ENCODE peak calls at places on chromosomes 5 and 9, in four cellular contexts. One of them, this sample, is unnamed.

GRCh38 chr5:98940586-98940985 is 11.8 kb upstream of the CHD1 start:
- DNase-seq in PC-9: no peak
- DNase-seq in MM.1S: no peak
- DNase-seq in GM23338: peak; percentile 12
- DNase-seq in this sample: peak; percentile 65

GRCh38 chr5:180975338-180975737 is 13.3 kb upstream of the BTNL3 start:
- DNase-seq in MM.1S: no peak
- DNase-seq in PC-9: no peak
- DNase-seq in GM23338: no peak
- DNase-seq in this sample: no peak

GRCh38 chr5:115511632-115512031 is 32.9 kb downstream of the FEM1C start:
- DNase-seq in GM23338: no peak
- DNase-seq in MM.1S: no peak
- DNase-seq in PC-9: no peak
- DNase-seq in this sample: no peak

GRCh38 chr5:176542135-176542595 is 5.0 kb upstream of the RNF44 start:
- DNase-seq in MM.1S: peak; percentile 29
- DNase-seq in PC-9: no peak
- DNase-seq in GM23338: no peak
- DNase-seq in this sample: no peak

GRCh38 chr9:87557996-87558395 is 60.3 kb downstream of the DAPK1 start:
- DNase-seq in PC-9: no peak
- DNase-seq in MM.1S: peak; percentile 21
- DNase-seq in GM23338: no peak
- DNase-seq in this sample: no peak

GRCh38 chr5:33362915-33363314 is 77.8 kb upstream of the TARS1 start:
- DNase-seq in GM23338: peak; percentile 10
- DNase-seq in PC-9: no peak
- DNase-seq in MM.1S: no peak
- DNase-seq in this sample: no peak

GRCh38 chr5:9869616-9870288 is 239.6 kb upstream of the TAS2R1 start:
- DNase-seq in PC-9: peak; percentile 39
- DNase-seq in GM23338: no peak
- DNase-seq in MM.1S: no peak
- DNase-seq in this sample: peak; percentile 87

GRCh38 chr5:42912184-42912766 is 100.6 kb upstream of the SELENOP start:
- DNase-seq in GM23338: peak; percentile 16
- DNase-seq in MM.1S: peak; percentile 60
- DNase-seq in PC-9: peak; percentile 69
- DNase-seq in this sample: peak; percentile 67

GRCh38 chr9:19464764-19465570 is 56.2 kb downstream of the ACER2 start:
- DNase-seq in MM.1S: peak; percentile 74
- DNase-seq in GM23338: peak; percentile 93
- DNase-seq in PC-9: peak; percentile 47
- DNase-seq in this sample: peak; percentile 92

GRCh38 chr5:106331415-106331814 is 1339.3 kb downstream of the EFNA5 start:
- DNase-seq in PC-9: no peak
- DNase-seq in MM.1S: no peak
- DNase-seq in GM23338: no peak
- DNase-seq in this sample: peak; percentile 69

GRCh38 chr5:135886136-135886535 is 9.5 kb downstream of the IL9 start:
- DNase-seq in PC-9: no peak
- DNase-seq in MM.1S: no peak
- DNase-seq in GM23338: peak; percentile 11
- DNase-seq in this sample: no peak

GRCh38 chr9:69391946-69392345 is 66.9 kb downstream of the ENTREP1 start:
- DNase-seq in GM23338: no peak
- DNase-seq in MM.1S: no peak
- DNase-seq in PC-9: no peak
- DNase-seq in this sample: no peak

GRCh38 chr9:9729082-9729481 is 883.7 kb downstream of the PTPRD start:
- DNase-seq in PC-9: no peak
- DNase-seq in MM.1S: peak; percentile 71
- DNase-seq in GM23338: peak; percentile 4
- DNase-seq in this sample: no peak

GRCh38 chr9:106859957-106860715 is 2.8 kb upstream of the ZNF462 start:
- DNase-seq in GM23338: peak; percentile 90
- DNase-seq in PC-9: no peak
- DNase-seq in MM.1S: no peak
- DNase-seq in this sample: no peak

GRCh38 chr5:180142824-180143610 is 66.0 kb downstream of the RASGEF1C start:
- DNase-seq in GM23338: no peak
- DNase-seq in MM.1S: no peak
- DNase-seq in PC-9: no peak
- DNase-seq in this sample: no peak

DNA sequence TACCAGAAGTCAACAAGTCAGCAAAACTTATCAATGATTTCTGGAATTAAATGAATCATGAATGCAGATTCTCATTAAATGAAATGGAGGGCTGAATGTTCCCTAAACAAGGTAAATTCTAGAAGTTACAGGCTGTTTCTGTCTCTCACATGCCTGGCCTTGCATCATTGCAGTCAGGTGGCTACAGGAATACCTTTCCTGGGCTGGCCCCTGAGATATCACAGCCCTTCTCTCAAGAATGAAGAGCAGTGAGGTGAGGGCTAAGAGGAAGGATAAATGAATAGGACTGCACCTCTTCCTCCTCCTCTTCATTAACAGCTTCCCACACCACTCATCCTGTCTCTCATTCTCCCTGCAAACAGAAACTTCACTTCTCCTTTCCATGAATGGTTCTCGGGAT is 22.5 kb downstream of the ARHGEF28 start:
- DNase-seq in GM23338: no peak
- DNase-seq in PC-9: no peak
- DNase-seq in MM.1S: no peak
- DNase-seq in this sample: no peak
- H3K9me2 ChIP-seq in GM23338: no peaks in the 10 kb centered on the region
- H3K9me2 ChIP-seq in PC-9: no peaks in the 10 kb centered on the region
- H3K9me2 ChIP-seq in MM.1S: no peaks in the 10 kb centered on the region
- H3K9me2 ChIP-seq in this sample: no peaks in the 10 kb centered on the region

DNA sequence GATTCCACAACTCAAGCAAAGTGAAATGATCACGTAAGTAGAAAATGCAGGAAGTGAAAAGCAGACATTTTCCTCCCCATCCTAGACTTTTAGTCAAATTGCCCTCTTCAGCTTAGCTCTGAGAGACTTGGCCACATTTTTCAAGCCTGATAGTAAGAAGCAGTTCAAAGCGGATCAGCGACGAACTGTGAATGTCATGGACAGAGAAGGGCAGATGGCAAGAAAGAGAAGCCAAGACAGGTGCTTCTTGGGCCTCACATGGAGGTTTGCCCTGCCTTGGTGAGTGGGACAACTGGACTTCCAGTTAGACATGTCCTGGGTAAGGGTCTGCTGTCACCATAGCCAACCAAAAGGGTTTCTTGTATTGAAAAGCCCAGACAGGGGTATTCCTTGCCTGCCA is 291.5 kb downstream of the MED10 start:
- DNase-seq in GM23338: no peak
- DNase-seq in PC-9: no peak
- DNase-seq in MM.1S: no peak
- DNase-seq in this sample: no peak
- H3F3A ChIP-seq in GM23338: no peaks in the 10 kb centered on the region
- H3F3A ChIP-seq in PC-9: peaks cover 5% of the 10 kb centered on the region
- H3F3A ChIP-seq in MM.1S: no peaks in the 10 kb centered on the region
- H3F3A ChIP-seq in this sample: no peaks in the 10 kb centered on the region

GRCh38 chr9:129323376-129323998 is 145.4 kb upstream of the IER5L start:
- DNase-seq in GM23338: no peak
- DNase-seq in PC-9: no peak
- DNase-seq in MM.1S: no peak
- DNase-seq in this sample: peak; percentile 51
- H3K4me2 ChIP-seq in GM23338: no peak overlapping the region
- H3K4me2 ChIP-seq in PC-9: no peak overlapping the region
- H3K4me2 ChIP-seq in MM.1S: no peak overlapping the region
- H3K4me2 ChIP-seq in this sample: no peak overlapping the region

GRCh38 chr5:154901276-154901675 is 36.7 kb downstream of the GEMIN5 start:
- DNase-seq in GM23338: no peak
- DNase-seq in MM.1S: no peak
- DNase-seq in PC-9: no peak
- DNase-seq in this sample: no peak
- H3K9me2 ChIP-seq in GM23338: no peaks in the 10 kb centered on the region
- H3K9me2 ChIP-seq in MM.1S: no peaks in the 10 kb centered on the region
- H3K9me2 ChIP-seq in PC-9: no peaks in the 10 kb centered on the region
- H3K9me2 ChIP-seq in this sample: no peaks in the 10 kb centered on the region

GRCh38 chr5:80237243-80237642 is 18.6 kb downstream of the SERINC5 start:
- DNase-seq in GM23338: no peak
- DNase-seq in PC-9: no peak
- DNase-seq in MM.1S: no peak
- DNase-seq in this sample: no peak

GRCh38 chr5:80238778-80239679 is 16.8 kb downstream of the SERINC5 start:
- DNase-seq in PC-9: no peak
- DNase-seq in MM.1S: no peak
- DNase-seq in GM23338: no peak
- DNase-seq in this sample: peak; percentile 68

GRCh38 chr5:80238078-80238477 is 17.8 kb downstream of the SERINC5 start:
- DNase-seq in PC-9: no peak
- DNase-seq in MM.1S: no peak
- DNase-seq in GM23338: no peak
- DNase-seq in this sample: no peak

GRCh38 chr5:80240368-80240986 is 15.4 kb downstream of the SERINC5 start:
- DNase-seq in GM23338: no peak
- DNase-seq in PC-9: no peak
- DNase-seq in MM.1S: no peak
- DNase-seq in this sample: no peak

DNA sequence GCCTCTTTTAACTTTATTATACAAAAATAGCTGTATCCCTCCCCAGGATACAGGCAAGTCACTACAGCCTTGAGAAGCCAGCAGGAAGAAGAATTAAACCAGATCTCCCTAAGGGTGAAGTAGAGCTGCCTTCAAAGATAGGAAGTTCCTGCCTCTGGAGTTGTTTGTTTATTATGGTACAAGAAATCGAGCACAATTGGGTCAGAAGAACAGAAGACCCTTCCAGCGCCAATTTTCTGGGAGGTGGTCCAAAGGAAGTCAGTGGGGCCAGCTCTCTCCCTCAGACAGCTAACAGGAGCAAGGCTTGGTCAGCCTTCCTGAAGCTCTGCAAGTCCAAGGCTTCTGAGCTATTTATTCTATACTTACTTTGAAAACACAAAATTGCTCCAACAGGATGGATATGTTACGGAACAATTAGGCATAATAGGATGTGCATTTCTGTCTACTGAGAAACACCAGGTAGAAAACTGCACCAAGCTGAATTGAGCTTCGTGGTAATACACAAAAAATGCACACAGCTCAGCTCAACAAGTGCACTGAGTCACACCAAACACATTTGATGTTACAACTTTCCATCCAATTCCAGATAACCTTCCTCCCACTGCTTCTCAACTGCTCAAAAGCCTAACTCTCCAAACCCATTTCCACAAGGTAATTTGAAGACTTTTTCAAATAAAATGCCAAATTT is 16.0 kb downstream of the SERINC5 start:
- DNase-seq in GM23338: no peak
- DNase-seq in MM.1S: no peak
- DNase-seq in PC-9: no peak
- DNase-seq in this sample: peak; percentile 70
- H3F3A ChIP-seq in GM23338: peaks cover 5% of the 10 kb centered on the region
- H3F3A ChIP-seq in MM.1S: no peaks in the 10 kb centered on the region
- H3F3A ChIP-seq in PC-9: peaks cover 12% of the 10 kb centered on the region
- H3F3A ChIP-seq in this sample: peaks cover 11% of the 10 kb centered on the region

DNA sequence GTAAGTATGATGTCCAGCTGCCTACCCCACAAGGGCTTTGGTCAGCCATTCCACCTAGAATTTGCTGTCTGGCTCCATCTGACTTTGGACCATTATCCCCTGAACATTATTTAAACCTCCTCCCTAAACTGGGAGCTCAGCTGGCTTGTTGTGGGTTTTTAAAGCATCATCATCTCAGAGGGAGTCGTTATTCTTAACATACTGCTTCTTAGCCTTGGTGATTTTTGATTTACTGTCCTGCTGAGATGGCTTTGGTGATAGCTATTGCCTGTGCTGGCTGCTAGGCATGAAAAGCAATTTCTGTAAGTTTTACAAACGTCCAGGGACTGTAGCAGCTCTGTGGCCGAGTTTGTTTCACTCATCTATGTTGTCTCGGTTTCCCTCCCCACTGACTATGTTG is 256.1 kb downstream of the NR3C1 start:
- DNase-seq in MM.1S: no peak
- DNase-seq in GM23338: no peak
- DNase-seq in PC-9: no peak
- DNase-seq in this sample: no peak
- H3K4me2 ChIP-seq in MM.1S: no peak overlapping the region
- H3K4me2 ChIP-seq in GM23338: no peak overlapping the region
- H3K4me2 ChIP-seq in PC-9: no peak overlapping the region
- H3K4me2 ChIP-seq in this sample: no peak overlapping the region

GRCh38 chr5:56561455-56561854 is 253.9 kb upstream of the MAP3K1 start:
- DNase-seq in GM23338: no peak
- DNase-seq in MM.1S: no peak
- DNase-seq in PC-9: no peak
- DNase-seq in this sample: no peak
- H3K9me2 ChIP-seq in GM23338: peaks cover 7% of the 10 kb centered on the region
- H3K9me2 ChIP-seq in MM.1S: no peaks in the 10 kb centered on the region
- H3K9me2 ChIP-seq in PC-9: no peaks in the 10 kb centered on the region
- H3K9me2 ChIP-seq in this sample: no peaks in the 10 kb centered on the region

DNA sequence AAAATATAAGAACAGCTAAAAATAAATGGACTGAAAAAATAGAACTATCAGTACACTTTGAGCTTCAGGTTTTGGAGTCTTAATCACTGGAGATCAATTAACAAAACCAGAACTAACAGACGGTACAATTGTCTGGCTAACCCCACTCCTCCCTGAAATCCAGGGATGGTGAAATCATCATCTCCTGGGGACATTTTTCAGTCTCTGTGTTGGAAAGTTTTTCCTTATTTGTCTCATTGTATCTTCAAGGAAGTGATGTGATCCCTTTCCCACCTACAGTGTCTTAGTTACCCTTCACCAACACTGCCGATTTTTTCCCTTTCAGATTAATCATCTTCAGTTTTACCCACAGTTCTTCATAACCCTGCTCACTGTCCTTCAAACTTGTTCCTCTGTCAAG is 81.9 kb downstream of the MAP1B start:
- DNase-seq in GM23338: no peak
- DNase-seq in PC-9: no peak
- DNase-seq in MM.1S: no peak
- DNase-seq in this sample: no peak
- H3F3A ChIP-seq in GM23338: peaks cover 2% of the 10 kb centered on the region
- H3F3A ChIP-seq in PC-9: no peaks in the 10 kb centered on the region
- H3F3A ChIP-seq in MM.1S: no peaks in the 10 kb centered on the region
- H3F3A ChIP-seq in this sample: peaks cover 33% of the 10 kb centered on the region

DNA sequence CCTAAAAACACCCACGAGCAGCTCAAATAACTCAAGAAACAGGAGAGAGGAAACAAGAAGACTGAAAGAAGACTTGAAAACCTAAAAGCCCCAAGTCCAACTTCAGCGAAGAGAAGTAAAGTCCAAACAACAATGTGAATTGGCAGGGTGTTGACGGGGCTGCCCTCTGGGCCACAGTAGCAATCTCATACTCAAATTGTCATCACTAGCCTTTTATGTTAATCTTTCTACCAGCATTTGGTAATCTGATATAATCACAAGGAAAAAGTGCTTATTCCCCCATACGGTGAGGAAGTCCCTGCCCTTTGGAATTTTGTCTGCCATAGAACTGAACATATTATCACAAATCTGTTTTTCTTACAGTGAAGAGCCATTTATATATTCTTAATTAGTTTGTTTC is 51.5 kb upstream of the IFNE start:
- DNase-seq in GM23338: no peak
- DNase-seq in PC-9: no peak
- DNase-seq in MM.1S: no peak
- DNase-seq in this sample: no peak
- H3K4me2 ChIP-seq in GM23338: peak overlapping the region; percentile 56
- H3K4me2 ChIP-seq in PC-9: no peak overlapping the region
- H3K4me2 ChIP-seq in MM.1S: no peak overlapping the region
- H3K4me2 ChIP-seq in this sample: peak overlapping the region; percentile 8